ENCODE peak calls at places on chromosomes 3 and 15, in seven cellular contexts. V, O, E, H, A, B and X are unnamed samples.

GRCh38 chr3:4828279-4829030 is 150.8 kb upstream of the BHLHE40 start:
- DNase-seq in V (peak; percentile 1), O (no peak), E (no peak), H (no peak), A (peak; percentile 62), B (no peak), X (no peak)

GRCh38 chr15:95839367-95839782 is 491.1 kb upstream of the NR2F2 start:
- DNase-seq in V (peak; percentile 22), O (no peak), E (no peak), H (no peak), A (peak; percentile 31), B (no peak), X (no peak)

GRCh38 chr3:19934098-19934566 is at the start of gene EFHB:
- DNase-seq in V (no peak), O (no peak), E (peak; percentile 81), H (peak; percentile 25), A (peak; percentile 41), B (peak; percentile 69), X (peak; percentile 41)

GRCh38 chr3:158103956-158104338 is 2.3 kb downstream of the SHOX2 start:
- DNase-seq in V (no peak), O (no peak), E (no peak), H (no peak), A (no peak), B (no peak), X (no peak)

GRCh38 chr3:99877180-99877579 is 59.5 kb downstream of the CMSS1 start:
- DNase-seq in V (no peak), O (no peak), E (no peak), H (no peak), A (no peak), B (no peak), X (no peak)

GRCh38 chr15:100931143-100931890 is 12.2 kb downstream of the LRRK1 start:
- DNase-seq in V (peak; percentile 42), O (no peak), E (no peak), H (no peak), A (no peak), B (no peak), X (no peak)

GRCh38 chr3:146339262-146339808 is 88.4 kb upstream of the PLSCR4 start:
- DNase-seq in V (no peak), O (no peak), E (no peak), H (no peak), A (no peak), B (no peak), X (no peak)

GRCh38 chr3:60160792-60161175 is 1090.5 kb downstream of the FHIT start:
- DNase-seq in V (no peak), O (no peak), E (no peak), H (no peak), A (peak; percentile 17), B (no peak), X (no peak)

GRCh38 chr3:59566481-59566975 is 516.7 kb upstream of the CFAP20DC start:
- DNase-seq in V (peak; percentile 46), O (no peak), E (no peak), H (no peak), A (no peak), B (no peak), X (no peak)

GRCh38 chr3:48686538-48687219 is 964 bp upstream of the NCKIPSD start:
- DNase-seq in V (no peak), O (no peak), E (no peak), H (no peak), A (peak; percentile 11), B (no peak), X (no peak)

GRCh38 chr3:15241341-15241740 is 35.3 kb downstream of the CAPN7 start:
- DNase-seq in V (peak; percentile 24), O (no peak), E (no peak), H (peak; percentile 34), A (peak; percentile 26), B (no peak), X (no peak)

GRCh38 chr3:158668506-158668905 is 3.9 kb downstream of the LXN start:
- DNase-seq in V (no peak), O (no peak), E (no peak), H (peak; percentile 14), A (peak; percentile 82), B (no peak), X (no peak)

GRCh38 chr3:12489832-12490231 is 5.6 kb downstream of the TSEN2 start:
- DNase-seq in V (no peak), O (no peak), E (no peak), H (no peak), A (peak; percentile 56), B (no peak), X (no peak)

GRCh38 chr3:28556195-28556594 is 207.6 kb upstream of the AZI2 start:
- DNase-seq in V (no peak), O (no peak), E (no peak), H (no peak), A (no peak), B (no peak), X (no peak)

GRCh38 chr15:101372149-101372577 is 77.1 kb upstream of the SNRPA1 start:
- DNase-seq in V (no peak), O (no peak), E (peak; percentile 35), H (peak; percentile 19), A (peak; percentile 30), B (no peak), X (no peak)

GRCh38 chr15:30953731-30954378 is 37.6 kb downstream of the MTMR10 start:
- DNase-seq in V (no peak), O (no peak), E (peak; percentile 18), H (peak; percentile 91), A (peak; percentile 75), B (no peak), X (no peak)

GRCh38 chr15:95492388-95493070 is 838.0 kb upstream of the NR2F2 start:
- DNase-seq in V (no peak), O (no peak), E (peak; percentile 41), H (peak; percentile 34), A (no peak), B (no peak), X (no peak)

GRCh38 chr3:128763967-128764366 is 38.0 kb downstream of the RAB7A start:
- DNase-seq in V (no peak), O (no peak), E (no peak), H (no peak), A (no peak), B (no peak), X (no peak)

GRCh38 chr3:35602395-35602936 is 36.9 kb upstream of the ARPP21 start:
- DNase-seq in V (no peak), O (no peak), E (no peak), H (no peak), A (no peak), B (no peak), X (no peak)

GRCh38 chr3:16249336-16249735 is 15.4 kb downstream of the DPH3 start:
- DNase-seq in V (no peak), O (no peak), E (no peak), H (peak; percentile 60), A (peak; percentile 48), B (no peak), X (peak; percentile 29)

GRCh38 chr3:107238787-107239186 is 138.5 kb upstream of the CCDC54 start:
- DNase-seq in V (no peak), O (no peak), E (no peak), H (no peak), A (no peak), B (no peak), X (no peak)

GRCh38 chr15:83030021-83030420 is 18.6 kb upstream of the C15orf40 start:
- DNase-seq in V (no peak), O (no peak), E (no peak), H (no peak), A (no peak), B (no peak), X (no peak)

GRCh38 chr3:108079043-108079442 is 11.8 kb downstream of the CD47 start:
- DNase-seq in V (no peak), O (no peak), E (no peak), H (no peak), A (no peak), B (no peak), X (no peak)

DNA sequence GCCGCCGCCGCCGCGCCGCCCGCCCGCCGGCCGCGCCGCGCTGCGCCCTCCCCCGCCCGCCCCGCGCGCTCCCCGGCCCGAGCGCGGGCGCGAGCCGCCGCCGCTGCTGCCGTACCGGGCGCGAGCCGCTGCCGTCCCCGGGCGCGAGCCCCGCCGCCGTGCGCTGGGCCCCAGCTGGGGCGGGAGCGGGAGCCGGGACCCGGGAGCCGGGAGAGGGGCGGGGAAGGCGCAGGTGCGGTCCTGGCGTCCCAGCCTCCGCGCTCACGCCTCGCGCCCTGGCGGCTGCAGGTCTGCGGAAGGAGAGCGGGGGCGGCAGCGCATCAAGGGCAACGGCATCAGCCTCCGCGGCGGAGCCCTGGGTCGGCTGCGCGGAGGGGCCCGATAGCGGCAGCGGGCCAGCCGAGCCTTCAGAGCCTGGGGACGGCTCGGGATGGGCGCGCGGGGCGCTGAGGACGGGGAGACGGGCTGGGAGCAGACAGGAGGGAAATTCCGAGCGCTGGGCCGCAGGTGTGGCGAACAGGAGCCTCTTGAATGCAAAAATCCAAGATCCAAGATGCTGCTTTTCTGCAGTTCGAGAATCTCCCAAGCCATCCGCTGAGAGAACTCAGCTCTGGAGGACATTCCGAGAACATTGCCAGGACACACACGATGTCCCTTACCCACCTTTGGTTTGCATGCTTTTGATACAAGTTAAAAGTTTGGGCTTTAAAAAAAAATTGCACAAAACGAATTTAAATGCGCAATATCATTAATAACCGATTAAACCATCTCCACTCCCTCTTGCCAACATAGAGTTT is 251.1 kb downstream of the TJP1 start:
- DNase-seq in V (peak; percentile 42), O (no peak), E (peak; percentile 72), H (peak; percentile 10), A (peak; percentile 9), B (no peak), X (peak; percentile 45)
- TF ChIP-seq CTCF in V (no peak), O (no peak), E (no peak), H (no peak), A (no peak), B (no peak), X (no peak)

DNA sequence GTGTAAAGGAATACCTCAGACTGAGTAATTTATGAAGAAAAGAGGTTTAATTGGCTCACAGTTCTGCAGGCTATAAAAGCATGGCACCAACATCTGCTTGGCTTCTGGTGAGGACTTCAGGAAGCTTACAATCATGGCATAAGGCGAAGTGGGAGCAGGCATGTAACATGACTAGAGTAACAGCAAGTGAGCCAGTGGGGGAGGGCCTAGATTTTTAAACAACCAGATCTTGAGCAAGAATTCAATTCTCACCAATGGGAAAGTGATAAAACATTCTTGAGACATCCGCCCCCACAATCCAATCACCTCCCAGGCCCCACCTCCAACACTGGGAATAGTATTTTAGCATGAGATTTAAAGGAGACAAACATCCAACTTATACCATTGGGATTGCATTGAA is 44.2 kb upstream of the BCL2A1 start:
- DNase-seq in V (no peak), O (no peak), E (no peak), H (no peak), A (no peak), B (no peak), X (no peak)
- TF ChIP-seq CTCF in V (no peak), O (no peak), E (no peak), H (no peak), A (no peak), B (no peak), X (no peak)

DNA sequence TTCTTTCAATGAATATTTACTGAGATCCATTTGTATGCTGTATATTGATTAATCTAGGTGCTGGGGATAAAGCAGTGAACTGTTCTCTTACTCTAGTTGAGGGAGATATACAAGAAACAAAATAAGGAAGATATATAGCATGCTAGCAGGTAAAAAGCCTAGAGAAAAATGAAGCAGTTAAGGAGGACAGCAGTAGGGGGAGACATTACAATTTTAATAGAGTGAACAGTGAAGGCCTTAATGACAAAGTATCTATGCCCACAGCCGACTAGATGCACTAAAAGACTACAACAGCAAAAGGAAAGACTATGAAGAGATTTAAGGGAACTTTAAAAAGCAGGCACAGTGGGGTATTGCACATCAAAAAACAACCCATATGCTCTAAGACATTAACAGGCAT is 81.4 kb downstream of the XRN1 start:
- DNase-seq in V (no peak), O (no peak), E (no peak), H (peak; percentile 45), A (peak; percentile 6), B (no peak), X (no peak)
- TF ChIP-seq CTCF in V (no peak), O (no peak), E (peak; percentile 17), H (peak; percentile 63), A (no peak), B (no peak), X (peak; percentile 45)

GRCh38 chr3:126746395-126747177 is 42.5 kb downstream of the CHCHD6 start:
- DNase-seq in V (no peak), O (peak; percentile 71), E (peak; percentile 60), H (peak; percentile 3), A (peak; percentile 68), B (peak; percentile 79), X (no peak)
- TF ChIP-seq CTCF in V (no peak), O (no peak), E (no peak), H (no peak), A (peak; percentile 12), B (no peak), X (no peak)